ENCODE peak calls at places on chromosomes 2 and 18, in five cellular contexts. One of them, this sample, is unnamed.

GRCh38 chr2:62354771-62355550 is 151.0 kb downstream of the TMEM17 start:
- DNase-seq in kidney: no peak
- DNase-seq in fibroblast of lung: peak
- DNase-seq in GM23248: no peak
- DNase-seq in mesendoderm: peak
- DNase-seq in this sample: no peak

GRCh38 chr18:48319796-48320638 is 89.2 kb downstream of the ZBTB7C start:
- DNase-seq in kidney: peak
- DNase-seq in fibroblast of lung: peak
- DNase-seq in GM23248: peak
- DNase-seq in mesendoderm: peak
- DNase-seq in this sample: peak

GRCh38 chr2:47056875-47057731 is 98.0 kb downstream of the STPG4 start:
- DNase-seq in kidney: peak
- DNase-seq in fibroblast of lung: no peak
- DNase-seq in GM23248: peak
- DNase-seq in mesendoderm: no peak
- DNase-seq in this sample: no peak

GRCh38 chr18:2281523-2282199 is 289.6 kb downstream of the METTL4 start:
- DNase-seq in kidney: no peak
- DNase-seq in fibroblast of lung: no peak
- DNase-seq in GM23248: no peak
- DNase-seq in mesendoderm: no peak
- DNase-seq in this sample: no peak

GRCh38 chr2:10978112-10978670 is 66.5 kb downstream of the KCNF1 start:
- DNase-seq in kidney: no peak
- DNase-seq in fibroblast of lung: no peak
- DNase-seq in GM23248: no peak
- DNase-seq in mesendoderm: no peak
- DNase-seq in this sample: no peak

GRCh38 chr2:174675615-174676014 is 78.0 kb upstream of the WIPF1 start:
- DNase-seq in kidney: no peak
- DNase-seq in fibroblast of lung: no peak
- DNase-seq in GM23248: no peak
- DNase-seq in mesendoderm: no peak
- DNase-seq in this sample: no peak

GRCh38 chr2:210955591-210955990 is 399.2 kb downstream of the CPS1 start:
- DNase-seq in kidney: no peak
- DNase-seq in fibroblast of lung: peak
- DNase-seq in GM23248: peak
- DNase-seq in mesendoderm: peak
- DNase-seq in this sample: peak

GRCh38 chr2:138086556-138086955 is 122.3 kb downstream of the HNMT start:
- DNase-seq in kidney: no peak
- DNase-seq in fibroblast of lung: peak
- DNase-seq in GM23248: peak
- DNase-seq in mesendoderm: no peak
- DNase-seq in this sample: peak

GRCh38 chr2:37809931-37810570 is 115.0 kb upstream of the RMDN2 start:
- DNase-seq in kidney: no peak
- DNase-seq in fibroblast of lung: no peak
- DNase-seq in GM23248: peak
- DNase-seq in mesendoderm: no peak
- DNase-seq in this sample: peak

GRCh38 chr18:7822435-7823425 is 255.6 kb downstream of the PTPRM start:
- DNase-seq in kidney: no peak
- DNase-seq in fibroblast of lung: peak
- DNase-seq in GM23248: no peak
- DNase-seq in mesendoderm: no peak
- DNase-seq in this sample: no peak

GRCh38 chr2:28009732-28010131 is 119.2 kb downstream of the BABAM2 start:
- DNase-seq in kidney: no peak
- DNase-seq in fibroblast of lung: no peak
- DNase-seq in GM23248: no peak
- DNase-seq in mesendoderm: no peak
- DNase-seq in this sample: peak

GRCh38 chr2:239305222-239305575 is 95.6 kb downstream of the HDAC4 start:
- DNase-seq in kidney: peak
- DNase-seq in fibroblast of lung: no peak
- DNase-seq in GM23248: no peak
- DNase-seq in mesendoderm: no peak
- DNase-seq in this sample: no peak

GRCh38 chr18:36321636-36322407 is 24.3 kb downstream of the FHOD3 start:
- DNase-seq in kidney: peak
- DNase-seq in fibroblast of lung: peak
- DNase-seq in GM23248: peak
- DNase-seq in mesendoderm: no peak
- DNase-seq in this sample: peak

GRCh38 chr18:55100817-55101457 is 141.7 kb upstream of the CCDC68 start:
- DNase-seq in kidney: no peak
- DNase-seq in fibroblast of lung: peak
- DNase-seq in GM23248: peak
- DNase-seq in mesendoderm: no peak
- DNase-seq in this sample: peak

GRCh38 chr18:26574958-26575864 is 26.9 kb upstream of the KCTD1 start:
- DNase-seq in kidney: peak
- DNase-seq in fibroblast of lung: peak
- DNase-seq in GM23248: peak
- DNase-seq in mesendoderm: peak
- DNase-seq in this sample: peak

GRCh38 chr2:96116879-96117533 is 635 bp upstream of the ADRA2B start:
- DNase-seq in kidney: peak
- DNase-seq in fibroblast of lung: no peak
- DNase-seq in GM23248: peak
- DNase-seq in mesendoderm: peak
- DNase-seq in this sample: peak

GRCh38 chr2:68715353-68716041 is 19.1 kb upstream of the ARHGAP25 start:
- DNase-seq in kidney: peak
- DNase-seq in fibroblast of lung: peak
- DNase-seq in GM23248: peak
- DNase-seq in mesendoderm: peak
- DNase-seq in this sample: peak

GRCh38 chr18:59820663-59821062 is 79.1 kb upstream of the PMAIP1 start:
- DNase-seq in kidney: no peak
- DNase-seq in fibroblast of lung: no peak
- DNase-seq in GM23248: peak
- DNase-seq in mesendoderm: no peak
- DNase-seq in this sample: peak

GRCh38 chr18:11366410-11366809 is 217.0 kb upstream of the PIEZO2 start:
- DNase-seq in kidney: no peak
- DNase-seq in fibroblast of lung: peak
- DNase-seq in GM23248: no peak
- DNase-seq in mesendoderm: no peak
- DNase-seq in this sample: peak

GRCh38 chr2:46339676-46340459 is 42.7 kb downstream of the EPAS1 start:
- DNase-seq in kidney: peak
- DNase-seq in fibroblast of lung: no peak
- DNase-seq in GM23248: peak
- DNase-seq in mesendoderm: no peak
- DNase-seq in this sample: no peak

GRCh38 chr2:128477026-128477820 is 158.6 kb upstream of the HS6ST1 start:
- DNase-seq in kidney: no peak
- DNase-seq in fibroblast of lung: no peak
- DNase-seq in GM23248: no peak
- DNase-seq in mesendoderm: no peak
- DNase-seq in this sample: no peak

GRCh38 chr2:203656522-203657287 is 49.7 kb upstream of the CD28 start:
- DNase-seq in kidney: no peak
- DNase-seq in fibroblast of lung: peak
- DNase-seq in GM23248: peak
- DNase-seq in mesendoderm: peak
- DNase-seq in this sample: peak

GRCh38 chr2:25462021-25462420 is 120.3 kb upstream of the DNMT3A start:
- DNase-seq in kidney: no peak
- DNase-seq in fibroblast of lung: no peak
- DNase-seq in GM23248: no peak
- DNase-seq in mesendoderm: no peak
- DNase-seq in this sample: no peak

GRCh38 chr18:63299837-63300787 is 19.5 kb downstream of the BCL2 start:
- DNase-seq in kidney: no peak
- DNase-seq in fibroblast of lung: peak
- DNase-seq in GM23248: peak
- DNase-seq in mesendoderm: no peak
- DNase-seq in this sample: peak

GRCh38 chr2:24228470-24228869 is 53.6 kb downstream of the FAM228A start:
- DNase-seq in kidney: no peak
- DNase-seq in fibroblast of lung: no peak
- DNase-seq in GM23248: peak
- DNase-seq in mesendoderm: peak
- DNase-seq in this sample: peak

GRCh38 chr18:24792164-24792563 is 331.7 kb downstream of the HRH4 start:
- DNase-seq in kidney: no peak
- DNase-seq in fibroblast of lung: no peak
- DNase-seq in GM23248: peak
- DNase-seq in mesendoderm: peak
- DNase-seq in this sample: no peak

GRCh38 chr2:135528006-135528405 is 3.0 kb downstream of the ZRANB3 start:
- DNase-seq in kidney: no peak
- DNase-seq in fibroblast of lung: no peak
- DNase-seq in GM23248: no peak
- DNase-seq in mesendoderm: no peak
- DNase-seq in this sample: no peak

GRCh38 chr2:226794751-226795171 is 4.9 kb downstream of the IRS1 start:
- DNase-seq in kidney: no peak
- DNase-seq in fibroblast of lung: peak
- DNase-seq in GM23248: peak
- DNase-seq in mesendoderm: peak
- DNase-seq in this sample: peak

GRCh38 chr2:95049088-95049955 is 23.8 kb downstream of the MAL start:
- DNase-seq in kidney: peak
- DNase-seq in fibroblast of lung: no peak
- DNase-seq in GM23248: no peak
- DNase-seq in mesendoderm: no peak
- DNase-seq in this sample: no peak

GRCh38 chr18:74803117-74803516 is 205.4 kb downstream of the ZNF407 start:
- DNase-seq in kidney: no peak
- DNase-seq in fibroblast of lung: no peak
- DNase-seq in GM23248: no peak
- DNase-seq in mesendoderm: no peak
- DNase-seq in this sample: no peak

GRCh38 chr18:74806073-74806472 is 208.4 kb downstream of the ZNF407 start:
- DNase-seq in kidney: no peak
- DNase-seq in fibroblast of lung: no peak
- DNase-seq in GM23248: no peak
- DNase-seq in mesendoderm: peak
- DNase-seq in this sample: no peak

GRCh38 chr18:74804677-74805076 is 207.0 kb downstream of the ZNF407 start:
- DNase-seq in kidney: no peak
- DNase-seq in fibroblast of lung: no peak
- DNase-seq in GM23248: no peak
- DNase-seq in mesendoderm: peak
- DNase-seq in this sample: peak

GRCh38 chr18:74803769-74804168 is 206.1 kb downstream of the ZNF407 start:
- DNase-seq in kidney: no peak
- DNase-seq in fibroblast of lung: no peak
- DNase-seq in GM23248: no peak
- DNase-seq in mesendoderm: no peak
- DNase-seq in this sample: no peak

DNA sequence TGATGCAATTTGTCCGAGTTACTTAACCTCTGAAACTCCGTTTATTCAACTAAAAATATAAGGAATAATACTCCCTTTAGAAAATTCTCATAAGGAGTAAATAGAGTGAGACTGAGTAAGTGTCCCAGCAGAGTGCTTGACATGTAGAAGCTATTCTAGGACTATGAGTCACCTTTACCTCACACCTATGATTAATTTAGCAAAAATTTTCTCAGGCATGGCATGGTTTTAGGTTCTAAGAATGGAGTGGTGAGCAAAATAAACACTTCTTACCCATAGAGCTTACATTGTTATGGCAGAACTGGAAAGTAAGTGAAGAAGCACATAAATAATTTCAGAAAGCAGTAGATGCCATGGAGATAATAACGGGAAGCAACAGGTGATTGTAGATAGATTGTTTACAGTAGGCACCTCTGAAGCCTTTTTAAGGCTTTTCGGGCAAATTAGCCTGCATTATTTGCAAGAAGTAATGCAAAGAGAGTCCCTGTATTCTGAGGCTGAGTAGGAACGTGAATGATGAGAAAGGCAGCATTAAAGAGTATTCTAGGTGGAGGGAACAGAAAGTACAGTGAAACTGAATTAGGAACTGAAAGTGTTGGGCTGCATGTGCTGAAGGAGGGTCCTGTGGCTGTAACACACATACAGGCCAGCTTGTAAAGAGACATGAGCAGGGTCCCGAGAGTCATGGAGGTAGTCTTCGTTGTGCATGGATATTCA is 209.2 kb downstream of the ZNF407 start:
- DNase-seq in kidney: no peak
- DNase-seq in fibroblast of lung: peak
- DNase-seq in GM23248: peak
- DNase-seq in mesendoderm: peak
- DNase-seq in this sample: peak
- H3K9ac ChIP-seq in kidney: no peak
- H3K9ac ChIP-seq in fibroblast of lung: no peak
- H3K9ac ChIP-seq in GM23248: peak
- H3K9ac ChIP-seq in mesendoderm: no peak
- H3K9ac ChIP-seq in this sample: no peak

GRCh38 chr2:213161759-213162514 is 10.5 kb upstream of the IKZF2 start:
- DNase-seq in kidney: no peak
- DNase-seq in fibroblast of lung: peak
- DNase-seq in GM23248: peak
- DNase-seq in mesendoderm: no peak
- DNase-seq in this sample: peak

GRCh38 chr2:213166109-213166508 is 14.7 kb upstream of the IKZF2 start:
- DNase-seq in kidney: no peak
- DNase-seq in fibroblast of lung: no peak
- DNase-seq in GM23248: no peak
- DNase-seq in mesendoderm: no peak
- DNase-seq in this sample: no peak

GRCh38 chr2:213164263-213164662 is 12.9 kb upstream of the IKZF2 start:
- DNase-seq in kidney: no peak
- DNase-seq in fibroblast of lung: peak
- DNase-seq in GM23248: no peak
- DNase-seq in mesendoderm: no peak
- DNase-seq in this sample: no peak

GRCh38 chr2:213159768-213160167 is 8.4 kb upstream of the IKZF2 start:
- DNase-seq in kidney: no peak
- DNase-seq in fibroblast of lung: no peak
- DNase-seq in GM23248: no peak
- DNase-seq in mesendoderm: no peak
- DNase-seq in this sample: peak

GRCh38 chr2:213162515-213163118 is 11.2 kb upstream of the IKZF2 start:
- DNase-seq in kidney: no peak
- DNase-seq in fibroblast of lung: peak
- DNase-seq in GM23248: peak
- DNase-seq in mesendoderm: no peak
- DNase-seq in this sample: peak
- H3K9ac ChIP-seq in kidney: no peak
- H3K9ac ChIP-seq in fibroblast of lung: no peak
- H3K9ac ChIP-seq in GM23248: peak
- H3K9ac ChIP-seq in mesendoderm: no peak
- H3K9ac ChIP-seq in this sample: no peak

GRCh38 chr2:105339414-105339813 is 2.1 kb downstream of the C2orf49 start:
- DNase-seq in kidney: no peak
- DNase-seq in fibroblast of lung: no peak
- DNase-seq in GM23248: no peak
- DNase-seq in mesendoderm: no peak
- DNase-seq in this sample: no peak
- H3K9ac ChIP-seq in kidney: no peak
- H3K9ac ChIP-seq in fibroblast of lung: no peak
- H3K9ac ChIP-seq in GM23248: peak
- H3K9ac ChIP-seq in mesendoderm: no peak
- H3K9ac ChIP-seq in this sample: peak

GRCh38 chr2:32941944-32942690 is 4.6 kb upstream of the LTBP1 start:
- DNase-seq in kidney: no peak
- DNase-seq in fibroblast of lung: no peak
- DNase-seq in GM23248: no peak
- DNase-seq in mesendoderm: no peak
- DNase-seq in this sample: no peak
- H3K9ac ChIP-seq in kidney: no peak
- H3K9ac ChIP-seq in fibroblast of lung: no peak
- H3K9ac ChIP-seq in GM23248: no peak
- H3K9ac ChIP-seq in mesendoderm: no peak
- H3K9ac ChIP-seq in this sample: no peak